ENCODE peak calls at places on chromosomes 5 and 9, in five cellular contexts. One of them, this sample, is unnamed.

GRCh38 chr9:94915476-94916450 is 189.3 kb downstream of the AOPEP start:
- DNase-seq in stomach: no peak
- DNase-seq in D341Med: no peak
- DNase-seq in M059J: no peak
- DNase-seq in spleen: no peak
- DNase-seq in this sample: peak

GRCh38 chr5:132497488-132497997 is 7.0 kb upstream of the IRF1 start:
- DNase-seq in D341Med: peak
- DNase-seq in stomach: peak
- DNase-seq in M059J: peak
- DNase-seq in spleen: peak
- DNase-seq in this sample: no peak

GRCh38 chr9:132546148-132547051 is 36.0 kb upstream of the BARHL1 start:
- DNase-seq in stomach: no peak
- DNase-seq in M059J: peak
- DNase-seq in spleen: no peak
- DNase-seq in D341Med: peak
- DNase-seq in this sample: peak

GRCh38 chr5:149153751-149154610 is 12.7 kb downstream of the ABLIM3 start:
- DNase-seq in M059J: peak
- DNase-seq in D341Med: no peak
- DNase-seq in stomach: no peak
- DNase-seq in spleen: no peak
- DNase-seq in this sample: no peak

GRCh38 chr9:125659201-125659840 is 47.7 kb downstream of the MAPKAP1 start:
- DNase-seq in spleen: no peak
- DNase-seq in M059J: peak
- DNase-seq in D341Med: no peak
- DNase-seq in stomach: no peak
- DNase-seq in this sample: no peak

GRCh38 chr9:112194969-112195431 is 19.9 kb upstream of the SUSD1 start:
- DNase-seq in stomach: no peak
- DNase-seq in spleen: no peak
- DNase-seq in D341Med: no peak
- DNase-seq in M059J: no peak
- DNase-seq in this sample: no peak

GRCh38 chr5:10701567-10702039 is 59.4 kb downstream of the DAP start:
- DNase-seq in M059J: peak
- DNase-seq in spleen: no peak
- DNase-seq in D341Med: peak
- DNase-seq in stomach: no peak
- DNase-seq in this sample: peak

GRCh38 chr9:35696520-35697215 is 6.9 kb upstream of the TPM2 start:
- DNase-seq in D341Med: peak
- DNase-seq in stomach: peak
- DNase-seq in M059J: peak
- DNase-seq in spleen: peak
- DNase-seq in this sample: peak

GRCh38 chr5:80644900-80645299 is 9.6 kb upstream of the MSH3 start:
- DNase-seq in stomach: no peak
- DNase-seq in spleen: no peak
- DNase-seq in D341Med: no peak
- DNase-seq in M059J: no peak
- DNase-seq in this sample: no peak

GRCh38 chr5:9976621-9977020 is 273.1 kb downstream of the ATPSCKMT start:
- DNase-seq in spleen: no peak
- DNase-seq in stomach: no peak
- DNase-seq in M059J: no peak
- DNase-seq in D341Med: no peak
- DNase-seq in this sample: no peak

GRCh38 chr5:151150484-151151262 is 6.9 kb downstream of the ANXA6 start:
- DNase-seq in D341Med: no peak
- DNase-seq in stomach: peak
- DNase-seq in M059J: no peak
- DNase-seq in spleen: peak
- DNase-seq in this sample: no peak